ENCODE peak calls at places on chromosomes 13 and 19, in six cellular contexts. W, A, D, B, R and Y are unnamed samples.
A peak's percentile ranks its signal among the peaks of the same experiment; 100 is the strongest.

GRCh38 chr19:44212865-44213346 is 574 bp downstream of the ZNF227 start:
- DNase-seq in W (peak; percentile 2), A (peak; percentile 6), D (peak; percentile 30), B (no peak), R (peak; percentile 51), Y (no peak)

GRCh38 chr19:54560881-54561385 is 12.7 kb upstream of the LILRA2 start:
- DNase-seq in W (peak; percentile 37), A (no peak), D (no peak), B (no peak), R (no peak), Y (no peak)

GRCh38 chr19:28009696-28010095 is 1203.3 kb downstream of the UQCRFS1 start:
- DNase-seq in W (no peak), A (no peak), D (no peak), B (no peak), R (peak; percentile 82), Y (no peak)

GRCh38 chr13:90675129-90675528 is 672.4 kb upstream of the MIR17HG start:
- DNase-seq in W (no peak), A (no peak), D (no peak), B (no peak), R (peak; percentile 25), Y (no peak)

GRCh38 chr13:44142911-44143665 is 230.5 kb upstream of the SERP2 start:
- DNase-seq in W (peak; percentile 68), A (no peak), D (no peak), B (no peak), R (peak; percentile 76), Y (no peak)

GRCh38 chr13:44420376-44421220 is 47.0 kb downstream of the SERP2 start:
- DNase-seq in W (no peak), A (no peak), D (no peak), B (no peak), R (no peak), Y (no peak)

GRCh38 chr13:29805994-29806748 is 44.2 kb downstream of the UBL3 start:
- DNase-seq in W (no peak), A (no peak), D (no peak), B (no peak), R (no peak), Y (no peak)

GRCh38 chr13:65921933-65922332 is 1308.2 kb downstream of the PCDH9 start:
- DNase-seq in W (peak; percentile 65), A (no peak), D (no peak), B (no peak), R (no peak), Y (no peak)

GRCh38 chr19:4755459-4755858 is 31.8 kb upstream of the DPP9 start:
- DNase-seq in W (no peak), A (no peak), D (no peak), B (no peak), R (no peak), Y (no peak)

GRCh38 chr13:98787173-98787572 is 34.7 kb upstream of the SLC15A1 start:
- DNase-seq in W (no peak), A (no peak), D (no peak), B (no peak), R (no peak), Y (no peak)

GRCh38 chr13:38042771-38043170 is 173.2 kb upstream of the TRPC4 start:
- DNase-seq in W (no peak), A (no peak), D (peak; percentile 55), B (no peak), R (peak; percentile 55), Y (no peak)

GRCh38 chr19:7638802-7639465 is 2.0 kb downstream of the STXBP2 start:
- DNase-seq in W (no peak), A (no peak), D (no peak), B (no peak), R (no peak), Y (no peak)

GRCh38 chr19:13781547-13781946 is 7.3 kb downstream of the C19orf53 start:
- DNase-seq in W (peak; percentile 67), A (peak; percentile 86), D (peak; percentile 88), B (no peak), R (peak; percentile 95), Y (no peak)

GRCh38 chr13:29515372-29515771 is 80.1 kb downstream of the SLC7A1 start:
- DNase-seq in W (no peak), A (no peak), D (no peak), B (no peak), R (no peak), Y (no peak)

GRCh38 chr19:11130824-11131455 is 24.6 kb downstream of the SPC24 start:
- DNase-seq in W (peak; percentile 87), A (peak; percentile 87), D (peak; percentile 77), B (peak; percentile 59), R (peak; percentile 41), Y (peak; percentile 68)

GRCh38 chr19:16386619-16387240 is 62.1 kb downstream of the KLF2 start:
- DNase-seq in W (peak; percentile 60), A (no peak), D (peak; percentile 68), B (no peak), R (peak; percentile 40), Y (peak; percentile 69)

GRCh38 chr19:3783660-3784584 is 2.3 kb downstream of the MATK start:
- DNase-seq in W (peak; percentile 8), A (no peak), D (no peak), B (no peak), R (no peak), Y (no peak)

GRCh38 chr13:40292108-40292507 is 374.3 kb downstream of the FOXO1 start:
- DNase-seq in W (no peak), A (peak; percentile 58), D (no peak), B (no peak), R (no peak), Y (no peak)

GRCh38 chr19:49791776-49792445 is 21.2 kb downstream of the FUZ start:
- DNase-seq in W (no peak), A (no peak), D (no peak), B (no peak), R (no peak), Y (no peak)

GRCh38 chr19:49798574-49798973 is 14.5 kb downstream of the FUZ start:
- DNase-seq in W (no peak), A (no peak), D (no peak), B (no peak), R (no peak), Y (no peak)

GRCh38 chr19:49793561-49793840 is 19.6 kb downstream of the FUZ start:
- DNase-seq in W (peak; percentile 77), A (no peak), D (no peak), B (no peak), R (no peak), Y (no peak)

GRCh38 chr19:49792829-49793560 is 20.1 kb downstream of the FUZ start:
- DNase-seq in W (no peak), A (no peak), D (no peak), B (no peak), R (no peak), Y (no peak)

DNA sequence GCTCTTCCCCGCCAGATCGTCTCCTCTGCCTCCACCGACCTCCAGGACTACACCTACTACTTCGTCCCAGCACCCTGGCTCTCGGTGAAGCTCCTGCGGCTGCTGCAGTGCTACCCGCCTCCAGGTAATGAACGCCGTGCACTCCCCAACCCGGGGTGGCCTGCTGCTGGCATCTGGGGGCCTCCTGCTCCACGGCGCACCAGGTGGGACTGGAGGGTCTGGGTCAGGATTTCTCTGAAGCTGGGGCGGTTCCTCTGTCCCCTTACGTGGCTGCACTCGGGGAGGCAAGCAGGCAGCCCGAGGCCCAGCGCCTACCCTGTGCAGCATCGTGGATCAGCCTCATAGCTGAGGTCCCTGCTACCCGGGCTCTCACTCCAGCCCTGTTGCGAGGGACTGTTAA is 17.5 kb downstream of the FUZ start:
- DNase-seq in W (no peak), A (no peak), D (no peak), B (no peak), R (no peak), Y (no peak)
- H3K36me3 ChIP-seq in W (peaks cover 57% of the 10 kb centered on the region), A (peaks cover 98% of the 10 kb centered on the region), D (peaks cover 33% of the 10 kb centered on the region), B (peaks cover 47% of the 10 kb centered on the region), R (peaks cover 40% of the 10 kb centered on the region), Y (peaks cover 88% of the 10 kb centered on the region)

GRCh38 chr19:47151627-47152026 is 21.0 kb downstream of the SAE1 start:
- DNase-seq in W (no peak), A (no peak), D (no peak), B (no peak), R (no peak), Y (no peak)

GRCh38 chr19:47152632-47153031 is 22.0 kb downstream of the SAE1 start:
- DNase-seq in W (peak; percentile 86), A (no peak), D (no peak), B (no peak), R (no peak), Y (no peak)

GRCh38 chr19:47153266-47153665 is 22.6 kb downstream of the SAE1 start:
- DNase-seq in W (no peak), A (no peak), D (no peak), B (no peak), R (no peak), Y (no peak)

GRCh38 chr19:47155141-47155540 is 24.5 kb downstream of the SAE1 start:
- DNase-seq in W (no peak), A (no peak), D (no peak), B (no peak), R (no peak), Y (no peak)

GRCh38 chr19:47152205-47152604 is 21.6 kb downstream of the SAE1 start:
- DNase-seq in W (no peak), A (no peak), D (no peak), B (no peak), R (no peak), Y (no peak)
- H3K36me3 ChIP-seq in W (peaks cover 39% of the 10 kb centered on the region), A (peaks cover 95% of the 10 kb centered on the region), D (peaks cover 86% of the 10 kb centered on the region), B (peaks cover 17% of the 10 kb centered on the region), R (peaks cover 7% of the 10 kb centered on the region), Y (peaks cover 8% of the 10 kb centered on the region)

DNA sequence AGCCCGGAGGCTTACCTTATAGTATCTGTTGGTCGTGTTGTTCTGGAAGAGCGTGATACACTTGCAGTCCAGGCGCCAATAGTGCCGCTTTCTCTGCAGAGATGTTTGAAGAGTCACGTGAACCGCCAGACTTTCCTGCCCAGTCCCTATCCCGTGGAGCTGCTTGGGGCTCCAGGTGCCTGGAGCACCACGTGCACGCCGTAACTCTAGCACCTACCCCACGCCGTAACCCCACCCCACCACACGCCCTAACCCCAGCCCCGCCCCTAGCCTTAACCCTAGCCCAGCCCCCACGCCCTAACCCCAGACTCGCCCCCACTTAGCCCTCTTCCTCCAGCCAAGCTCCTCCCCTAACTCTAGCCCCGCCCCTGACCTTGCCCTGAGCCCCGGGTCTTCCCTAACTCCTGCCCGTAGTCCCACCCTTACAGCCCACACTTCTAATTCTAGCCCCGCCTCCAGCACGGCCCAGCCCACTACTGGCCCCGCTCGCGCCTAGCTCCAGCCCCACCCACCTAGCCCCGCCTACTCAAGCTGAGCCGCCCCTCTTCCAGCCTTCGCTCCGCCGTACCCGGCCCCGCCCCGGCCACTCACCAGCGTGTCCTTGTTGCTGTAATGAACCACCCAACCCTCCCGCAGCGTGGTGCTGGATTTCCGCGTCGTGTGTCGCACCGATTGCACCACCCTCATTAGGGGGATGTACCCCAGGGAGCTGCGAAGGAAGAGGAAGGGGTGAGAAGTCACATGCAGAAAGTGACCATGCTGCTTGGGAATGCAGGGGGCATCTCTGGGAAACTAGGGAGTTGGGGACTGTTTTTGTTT is 19.6 kb downstream of the PRKD2 start:
- DNase-seq in W (no peak), A (peak; percentile 86), D (peak; percentile 97), B (peak; percentile 31), R (peak; percentile 56), Y (no peak)
- H3K36me3 ChIP-seq in W (peaks cover 27% of the 10 kb centered on the region), A (peaks cover 96% of the 10 kb centered on the region), D (peaks cover 54% of the 10 kb centered on the region), B (peaks cover 55% of the 10 kb centered on the region), R (peaks cover 25% of the 10 kb centered on the region), Y (peaks cover 100% of the 10 kb centered on the region)

DNA sequence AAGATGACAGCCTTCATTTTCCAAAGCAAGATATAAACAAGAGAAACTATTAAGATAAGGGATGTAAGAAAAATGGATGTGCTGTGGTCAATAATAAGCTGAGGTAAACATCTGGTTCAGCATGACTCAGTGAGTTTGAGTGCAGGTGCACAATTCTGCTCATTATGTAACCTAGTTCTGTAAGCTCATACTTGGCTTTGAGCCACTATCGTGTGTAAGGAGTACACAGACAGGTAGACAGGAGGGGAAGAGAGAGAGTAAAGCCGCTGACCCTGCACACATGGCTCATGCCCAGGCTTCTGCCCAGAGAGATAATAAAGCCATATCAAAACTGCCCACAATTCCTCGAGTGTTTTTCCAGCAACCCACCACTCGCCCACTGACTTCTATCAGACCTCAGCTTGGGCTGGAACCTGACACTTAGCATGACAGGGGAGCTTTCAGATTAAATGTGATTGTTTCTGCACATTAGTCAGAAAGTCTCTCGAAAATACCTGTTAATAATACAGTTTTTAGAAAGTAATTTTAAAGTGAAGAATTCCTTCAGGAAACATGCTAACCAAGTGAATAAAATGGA is 51.7 kb downstream of the ZNF91 start:
- DNase-seq in W (peak; percentile 25), A (no peak), D (no peak), B (no peak), R (peak; percentile 7), Y (no peak)
- H3K36me3 ChIP-seq in W (peaks cover 89% of the 10 kb centered on the region), A (peaks cover 11% of the 10 kb centered on the region), D (no peaks in the 10 kb centered on the region), B (peaks cover 1% of the 10 kb centered on the region), R (no peaks in the 10 kb centered on the region), Y (no peaks in the 10 kb centered on the region)